ENCODE peak calls at places on chromosomes 13 and 19, in seven cellular contexts. B is cardiac muscle cell; Z is GM23248; F is aorta; E is CD8-positive, alpha-beta memory T cell; L is stomach; H is AG04450. G is an unnamed sample.

GRCh38 chr13:32737111-32737571 is 150.9 kb downstream of the PDS5B start:
- DNase-seq in F (no peak), Z (peak; percentile 55), E (no peak), L (no peak), B (peak; percentile 40), H (no peak), G (no peak)

GRCh38 chr19:47421844-47422395 is 2.6 kb upstream of the MEIS3 start:
- DNase-seq in L (no peak), Z (peak; percentile 52), B (no peak), H (no peak), F (no peak), E (no peak), G (no peak)

GRCh38 chr13:29681859-29682258 is 86.4 kb upstream of the SLC7A1 start:
- DNase-seq in B (no peak), E (no peak), H (no peak), Z (no peak), F (no peak), L (no peak), G (no peak)

GRCh38 chr13:72620874-72621273 is 106.6 kb downstream of the MZT1 start:
- DNase-seq in B (no peak), L (no peak), H (no peak), Z (no peak), F (no peak), E (no peak), G (no peak)

GRCh38 chr19:49679832-49680472 is 2.9 kb downstream of the PRMT1 start:
- DNase-seq in Z (no peak), F (no peak), E (no peak), L (no peak), B (no peak), H (no peak), G (no peak)

GRCh38 chr13:95660981-95661581 is 15.9 kb upstream of the DNAJC3 start:
- DNase-seq in H (no peak), F (no peak), E (no peak), Z (peak; percentile 73), B (peak; percentile 68), L (no peak), G (no peak)

GRCh38 chr19:8512991-8513686 is 828 bp downstream of the ZNF414 start:
- DNase-seq in E (no peak), F (no peak), H (no peak), L (no peak), B (no peak), Z (peak; percentile 30), G (no peak)

GRCh38 chr19:2274937-2275535 is 6.9 kb downstream of the PEAK3 start:
- DNase-seq in B (peak; percentile 77), E (no peak), H (no peak), L (peak; percentile 69), Z (peak; percentile 84), F (no peak), G (no peak)

GRCh38 chr13:59531571-59532091 is 632.1 kb downstream of the DIAPH3 start:
- DNase-seq in Z (peak; percentile 67), L (peak; percentile 67), B (peak; percentile 93), H (peak; percentile 74), F (peak; percentile 89), E (no peak), G (no peak)

GRCh38 chr13:71979616-71980015 is 112.6 kb upstream of the DACH1 start:
- DNase-seq in F (no peak), B (no peak), H (no peak), L (no peak), E (no peak), Z (no peak), G (no peak)

GRCh38 chr19:40800339-40800996 is 1.5 kb downstream of the EGLN2 start:
- DNase-seq in L (no peak), E (no peak), B (no peak), H (no peak), F (no peak), Z (no peak), G (no peak)

GRCh38 chr13:50370303-50370950 is 355.2 kb downstream of the KCNRG start:
- DNase-seq in B (no peak), L (no peak), E (no peak), H (no peak), F (no peak), Z (no peak), G (no peak)

DNA sequence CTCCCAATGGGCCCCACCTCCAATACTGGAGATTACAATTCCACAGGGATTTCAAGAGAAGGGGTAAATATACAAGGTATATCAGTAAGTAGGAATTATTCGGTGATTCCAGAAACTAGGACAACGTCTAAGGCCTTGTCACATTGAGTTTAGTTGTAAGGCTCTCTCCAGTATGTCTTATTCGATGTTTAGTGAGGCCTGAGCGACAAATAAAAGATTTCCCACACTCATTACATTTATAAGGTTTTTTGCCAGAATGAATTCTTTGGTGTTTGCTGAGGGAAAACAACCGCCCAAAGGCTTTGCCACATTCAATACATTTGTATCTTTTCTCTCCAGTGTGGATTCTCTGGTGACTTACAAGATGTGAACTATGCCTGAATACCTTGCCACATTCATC is 19.1 kb upstream of the ZNF841 start:
- DNase-seq in Z (no peak), E (no peak), B (no peak), F (no peak), H (no peak), L (no peak), G (no peak)
- H3K9me3 ChIP-seq in Z (peaks cover 34% of the 10 kb centered on the region), E (peaks cover 88% of the 10 kb centered on the region), B (peaks cover 39% of the 10 kb centered on the region), F (peaks cover 39% of the 10 kb centered on the region), H (peaks cover 55% of the 10 kb centered on the region), L (peaks cover 95% of the 10 kb centered on the region), G (peaks cover 61% of the 10 kb centered on the region)

GRCh38 chr19:6817179-6817578 is 44.7 kb downstream of the VAV1 start:
- DNase-seq in B (no peak), F (no peak), Z (no peak), E (no peak), L (no peak), H (no peak), G (no peak)
- H3K9me3 ChIP-seq in B (no peaks in the 10 kb centered on the region), F (peaks cover 8% of the 10 kb centered on the region), Z (no peaks in the 10 kb centered on the region), E (peaks cover 8% of the 10 kb centered on the region), L (peaks cover 14% of the 10 kb centered on the region), H (peaks cover 41% of the 10 kb centered on the region), G (no peaks in the 10 kb centered on the region)

GRCh38 chr19:15722956-15723355 is 4.9 kb upstream of the OR10H2 start:
- DNase-seq in E (no peak), H (no peak), F (no peak), Z (no peak), B (no peak), L (no peak), G (no peak)
- H3K9me3 ChIP-seq in E (no peaks in the 10 kb centered on the region), H (peaks cover 10% of the 10 kb centered on the region), F (peaks cover 5% of the 10 kb centered on the region), Z (no peaks in the 10 kb centered on the region), B (no peaks in the 10 kb centered on the region), L (peaks cover 4% of the 10 kb centered on the region), G (no peaks in the 10 kb centered on the region)

DNA sequence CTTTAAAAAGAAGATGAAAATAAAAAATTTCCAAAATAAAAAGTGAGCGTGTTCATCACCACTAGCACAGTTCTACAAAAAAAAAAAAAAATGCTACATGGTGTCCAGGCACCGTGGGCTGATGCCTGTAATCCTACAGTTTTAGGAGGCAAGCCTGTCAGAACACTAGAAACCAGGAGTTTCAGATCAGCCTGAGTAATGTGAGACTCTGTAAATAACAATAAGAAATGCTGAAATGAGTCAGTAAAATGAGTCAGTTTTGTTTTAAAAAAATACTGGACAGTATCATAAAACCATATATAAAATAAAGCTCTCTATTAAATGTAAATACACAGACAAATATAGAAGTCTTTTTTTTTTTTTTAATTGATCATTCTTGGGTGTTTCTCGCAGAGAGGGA is 30.0 kb downstream of the ZNF91 start:
- DNase-seq in B (no peak), H (no peak), Z (no peak), L (no peak), E (no peak), F (no peak), G (no peak)
- H3K9me3 ChIP-seq in B (peaks cover 6% of the 10 kb centered on the region), H (peaks cover 42% of the 10 kb centered on the region), Z (peaks cover 32% of the 10 kb centered on the region), L (peaks cover 52% of the 10 kb centered on the region), E (peaks cover 46% of the 10 kb centered on the region), F (peaks cover 7% of the 10 kb centered on the region), G (peaks cover 56% of the 10 kb centered on the region)

G was measured in T-helper 17 cell.